ENCODE peak calls at places on chromosomes 5 and 9, in ten cellular contexts. One of them, this sample, is unnamed.

GRCh38 chr5:168947212-168947868 is 353.6 kb downstream of the SLIT3 start:
- ATAC-seq in T-cell: no peak
- ATAC-seq in stimulated activated naive CD8-positive, alpha-beta T cell treated with anti-CD3 and anti-CD28 coated beads, Interleukin-15, amount 100 ng/mL, for 72 hours: peak
- ATAC-seq in CD8-positive, alpha-beta T cell: no peak
- ATAC-seq in activated CD8-positive, alpha-beta memory T cell treated with anti-CD3 and anti-CD28 coated beads, Interleukin-2, amount 10 ng/mL, durations not matched to agents 7 days and 5 days: peak
- ATAC-seq in activated CD4-positive, alpha-beta T cell treated with anti-CD3 and anti-CD28 coated beads for 36 hours: peak
- ATAC-seq in RWPE2: peak
- ATAC-seq in activated naive CD8-positive, alpha-beta T cell treated with anti-CD3 and anti-CD28 coated beads, Interleukin-2, amount 10 ng/mL, durations not matched to agents 7 days and 5 days: no peak
- ATAC-seq in aorta: no peak
- ATAC-seq in right cardiac atrium: peak
- ATAC-seq in this sample: peak

GRCh38 chr5:4987431-4987830 is 152.7 kb upstream of the ADAMTS16 start:
- ATAC-seq in T-cell: no peak
- ATAC-seq in stimulated activated naive CD8-positive, alpha-beta T cell treated with anti-CD3 and anti-CD28 coated beads, Interleukin-15, amount 100 ng/mL, for 72 hours: no peak
- ATAC-seq in CD8-positive, alpha-beta T cell: no peak
- ATAC-seq in activated CD8-positive, alpha-beta memory T cell treated with anti-CD3 and anti-CD28 coated beads, Interleukin-2, amount 10 ng/mL, durations not matched to agents 7 days and 5 days: no peak
- ATAC-seq in activated CD4-positive, alpha-beta T cell treated with anti-CD3 and anti-CD28 coated beads for 36 hours: no peak
- ATAC-seq in RWPE2: no peak
- ATAC-seq in activated naive CD8-positive, alpha-beta T cell treated with anti-CD3 and anti-CD28 coated beads, Interleukin-2, amount 10 ng/mL, durations not matched to agents 7 days and 5 days: no peak
- ATAC-seq in aorta: no peak
- ATAC-seq in right cardiac atrium: no peak
- ATAC-seq in this sample: no peak

GRCh38 chr9:93622725-93623124 is 46.3 kb downstream of the PHF2 start:
- ATAC-seq in T-cell: no peak
- ATAC-seq in stimulated activated naive CD8-positive, alpha-beta T cell treated with anti-CD3 and anti-CD28 coated beads, Interleukin-15, amount 100 ng/mL, for 72 hours: no peak
- ATAC-seq in CD8-positive, alpha-beta T cell: no peak
- ATAC-seq in activated CD8-positive, alpha-beta memory T cell treated with anti-CD3 and anti-CD28 coated beads, Interleukin-2, amount 10 ng/mL, durations not matched to agents 7 days and 5 days: no peak
- ATAC-seq in activated CD4-positive, alpha-beta T cell treated with anti-CD3 and anti-CD28 coated beads for 36 hours: no peak
- ATAC-seq in RWPE2: no peak
- ATAC-seq in activated naive CD8-positive, alpha-beta T cell treated with anti-CD3 and anti-CD28 coated beads, Interleukin-2, amount 10 ng/mL, durations not matched to agents 7 days and 5 days: no peak
- ATAC-seq in aorta: no peak
- ATAC-seq in right cardiac atrium: no peak
- ATAC-seq in this sample: no peak

GRCh38 chr9:90309809-90310522 is 332.7 kb downstream of the DIRAS2 start:
- ATAC-seq in T-cell: no peak
- ATAC-seq in stimulated activated naive CD8-positive, alpha-beta T cell treated with anti-CD3 and anti-CD28 coated beads, Interleukin-15, amount 100 ng/mL, for 72 hours: no peak
- ATAC-seq in CD8-positive, alpha-beta T cell: no peak
- ATAC-seq in activated CD8-positive, alpha-beta memory T cell treated with anti-CD3 and anti-CD28 coated beads, Interleukin-2, amount 10 ng/mL, durations not matched to agents 7 days and 5 days: no peak
- ATAC-seq in activated CD4-positive, alpha-beta T cell treated with anti-CD3 and anti-CD28 coated beads for 36 hours: no peak
- ATAC-seq in RWPE2: no peak
- ATAC-seq in activated naive CD8-positive, alpha-beta T cell treated with anti-CD3 and anti-CD28 coated beads, Interleukin-2, amount 10 ng/mL, durations not matched to agents 7 days and 5 days: no peak
- ATAC-seq in aorta: no peak
- ATAC-seq in right cardiac atrium: no peak
- ATAC-seq in this sample: no peak

GRCh38 chr5:155898284-155898683 is 428.7 kb upstream of the SGCD start:
- ATAC-seq in T-cell: no peak
- ATAC-seq in stimulated activated naive CD8-positive, alpha-beta T cell treated with anti-CD3 and anti-CD28 coated beads, Interleukin-15, amount 100 ng/mL, for 72 hours: no peak
- ATAC-seq in CD8-positive, alpha-beta T cell: no peak
- ATAC-seq in activated CD8-positive, alpha-beta memory T cell treated with anti-CD3 and anti-CD28 coated beads, Interleukin-2, amount 10 ng/mL, durations not matched to agents 7 days and 5 days: no peak
- ATAC-seq in activated CD4-positive, alpha-beta T cell treated with anti-CD3 and anti-CD28 coated beads for 36 hours: no peak
- ATAC-seq in RWPE2: no peak
- ATAC-seq in activated naive CD8-positive, alpha-beta T cell treated with anti-CD3 and anti-CD28 coated beads, Interleukin-2, amount 10 ng/mL, durations not matched to agents 7 days and 5 days: no peak
- ATAC-seq in aorta: no peak
- ATAC-seq in right cardiac atrium: no peak
- ATAC-seq in this sample: no peak

GRCh38 chr9:137593176-137593575 is 2.9 kb upstream of the ZMYND19 start:
- ATAC-seq in T-cell: no peak
- ATAC-seq in stimulated activated naive CD8-positive, alpha-beta T cell treated with anti-CD3 and anti-CD28 coated beads, Interleukin-15, amount 100 ng/mL, for 72 hours: no peak
- ATAC-seq in CD8-positive, alpha-beta T cell: no peak
- ATAC-seq in activated CD8-positive, alpha-beta memory T cell treated with anti-CD3 and anti-CD28 coated beads, Interleukin-2, amount 10 ng/mL, durations not matched to agents 7 days and 5 days: no peak
- ATAC-seq in activated CD4-positive, alpha-beta T cell treated with anti-CD3 and anti-CD28 coated beads for 36 hours: no peak
- ATAC-seq in RWPE2: no peak
- ATAC-seq in activated naive CD8-positive, alpha-beta T cell treated with anti-CD3 and anti-CD28 coated beads, Interleukin-2, amount 10 ng/mL, durations not matched to agents 7 days and 5 days: no peak
- ATAC-seq in aorta: no peak
- ATAC-seq in right cardiac atrium: no peak
- ATAC-seq in this sample: no peak

GRCh38 chr9:97986466-97986865 is 3.3 kb downstream of the ANP32B start:
- ATAC-seq in T-cell: no peak
- ATAC-seq in stimulated activated naive CD8-positive, alpha-beta T cell treated with anti-CD3 and anti-CD28 coated beads, Interleukin-15, amount 100 ng/mL, for 72 hours: no peak
- ATAC-seq in CD8-positive, alpha-beta T cell: no peak
- ATAC-seq in activated CD8-positive, alpha-beta memory T cell treated with anti-CD3 and anti-CD28 coated beads, Interleukin-2, amount 10 ng/mL, durations not matched to agents 7 days and 5 days: no peak
- ATAC-seq in activated CD4-positive, alpha-beta T cell treated with anti-CD3 and anti-CD28 coated beads for 36 hours: no peak
- ATAC-seq in RWPE2: no peak
- ATAC-seq in activated naive CD8-positive, alpha-beta T cell treated with anti-CD3 and anti-CD28 coated beads, Interleukin-2, amount 10 ng/mL, durations not matched to agents 7 days and 5 days: no peak
- ATAC-seq in aorta: no peak
- ATAC-seq in right cardiac atrium: no peak
- ATAC-seq in this sample: no peak

GRCh38 chr9:1051286-1052118 is 1.3 kb downstream of the DMRT2 start:
- ATAC-seq in T-cell: no peak
- ATAC-seq in stimulated activated naive CD8-positive, alpha-beta T cell treated with anti-CD3 and anti-CD28 coated beads, Interleukin-15, amount 100 ng/mL, for 72 hours: peak
- ATAC-seq in CD8-positive, alpha-beta T cell: no peak
- ATAC-seq in activated CD8-positive, alpha-beta memory T cell treated with anti-CD3 and anti-CD28 coated beads, Interleukin-2, amount 10 ng/mL, durations not matched to agents 7 days and 5 days: no peak
- ATAC-seq in activated CD4-positive, alpha-beta T cell treated with anti-CD3 and anti-CD28 coated beads for 36 hours: peak
- ATAC-seq in RWPE2: peak
- ATAC-seq in activated naive CD8-positive, alpha-beta T cell treated with anti-CD3 and anti-CD28 coated beads, Interleukin-2, amount 10 ng/mL, durations not matched to agents 7 days and 5 days: peak
- ATAC-seq in aorta: no peak
- ATAC-seq in right cardiac atrium: no peak
- ATAC-seq in this sample: no peak

GRCh38 chr9:97478301-97478981 is 23.0 kb upstream of the TMOD1 start:
- ATAC-seq in T-cell: no peak
- ATAC-seq in stimulated activated naive CD8-positive, alpha-beta T cell treated with anti-CD3 and anti-CD28 coated beads, Interleukin-15, amount 100 ng/mL, for 72 hours: no peak
- ATAC-seq in CD8-positive, alpha-beta T cell: no peak
- ATAC-seq in activated CD8-positive, alpha-beta memory T cell treated with anti-CD3 and anti-CD28 coated beads, Interleukin-2, amount 10 ng/mL, durations not matched to agents 7 days and 5 days: no peak
- ATAC-seq in activated CD4-positive, alpha-beta T cell treated with anti-CD3 and anti-CD28 coated beads for 36 hours: no peak
- ATAC-seq in RWPE2: no peak
- ATAC-seq in activated naive CD8-positive, alpha-beta T cell treated with anti-CD3 and anti-CD28 coated beads, Interleukin-2, amount 10 ng/mL, durations not matched to agents 7 days and 5 days: no peak
- ATAC-seq in aorta: no peak
- ATAC-seq in right cardiac atrium: no peak
- ATAC-seq in this sample: no peak

GRCh38 chr5:52693279-52693678 is 94.4 kb upstream of the ITGA1 start:
- ATAC-seq in T-cell: no peak
- ATAC-seq in stimulated activated naive CD8-positive, alpha-beta T cell treated with anti-CD3 and anti-CD28 coated beads, Interleukin-15, amount 100 ng/mL, for 72 hours: peak
- ATAC-seq in CD8-positive, alpha-beta T cell: peak
- ATAC-seq in activated CD8-positive, alpha-beta memory T cell treated with anti-CD3 and anti-CD28 coated beads, Interleukin-2, amount 10 ng/mL, durations not matched to agents 7 days and 5 days: peak
- ATAC-seq in activated CD4-positive, alpha-beta T cell treated with anti-CD3 and anti-CD28 coated beads for 36 hours: no peak
- ATAC-seq in RWPE2: peak
- ATAC-seq in activated naive CD8-positive, alpha-beta T cell treated with anti-CD3 and anti-CD28 coated beads, Interleukin-2, amount 10 ng/mL, durations not matched to agents 7 days and 5 days: peak
- ATAC-seq in aorta: peak
- ATAC-seq in right cardiac atrium: no peak
- ATAC-seq in this sample: peak

GRCh38 chr5:60333103-60333502 is 366.9 kb downstream of the DEPDC1B start:
- ATAC-seq in T-cell: no peak
- ATAC-seq in stimulated activated naive CD8-positive, alpha-beta T cell treated with anti-CD3 and anti-CD28 coated beads, Interleukin-15, amount 100 ng/mL, for 72 hours: no peak
- ATAC-seq in CD8-positive, alpha-beta T cell: no peak
- ATAC-seq in activated CD8-positive, alpha-beta memory T cell treated with anti-CD3 and anti-CD28 coated beads, Interleukin-2, amount 10 ng/mL, durations not matched to agents 7 days and 5 days: no peak
- ATAC-seq in activated CD4-positive, alpha-beta T cell treated with anti-CD3 and anti-CD28 coated beads for 36 hours: no peak
- ATAC-seq in RWPE2: peak
- ATAC-seq in activated naive CD8-positive, alpha-beta T cell treated with anti-CD3 and anti-CD28 coated beads, Interleukin-2, amount 10 ng/mL, durations not matched to agents 7 days and 5 days: no peak
- ATAC-seq in aorta: no peak
- ATAC-seq in right cardiac atrium: no peak
- ATAC-seq in this sample: peak

GRCh38 chr9:23851024-23851629 is 25.1 kb upstream of the ELAVL2 start:
- ATAC-seq in T-cell: no peak
- ATAC-seq in stimulated activated naive CD8-positive, alpha-beta T cell treated with anti-CD3 and anti-CD28 coated beads, Interleukin-15, amount 100 ng/mL, for 72 hours: no peak
- ATAC-seq in CD8-positive, alpha-beta T cell: no peak
- ATAC-seq in activated CD8-positive, alpha-beta memory T cell treated with anti-CD3 and anti-CD28 coated beads, Interleukin-2, amount 10 ng/mL, durations not matched to agents 7 days and 5 days: no peak
- ATAC-seq in activated CD4-positive, alpha-beta T cell treated with anti-CD3 and anti-CD28 coated beads for 36 hours: no peak
- ATAC-seq in RWPE2: peak
- ATAC-seq in activated naive CD8-positive, alpha-beta T cell treated with anti-CD3 and anti-CD28 coated beads, Interleukin-2, amount 10 ng/mL, durations not matched to agents 7 days and 5 days: no peak
- ATAC-seq in aorta: peak
- ATAC-seq in right cardiac atrium: peak
- ATAC-seq in this sample: peak

GRCh38 chr9:85536514-85536913 is 205.2 kb downstream of the AGTPBP1 start:
- ATAC-seq in T-cell: no peak
- ATAC-seq in stimulated activated naive CD8-positive, alpha-beta T cell treated with anti-CD3 and anti-CD28 coated beads, Interleukin-15, amount 100 ng/mL, for 72 hours: no peak
- ATAC-seq in CD8-positive, alpha-beta T cell: no peak
- ATAC-seq in activated CD8-positive, alpha-beta memory T cell treated with anti-CD3 and anti-CD28 coated beads, Interleukin-2, amount 10 ng/mL, durations not matched to agents 7 days and 5 days: no peak
- ATAC-seq in activated CD4-positive, alpha-beta T cell treated with anti-CD3 and anti-CD28 coated beads for 36 hours: no peak
- ATAC-seq in RWPE2: no peak
- ATAC-seq in activated naive CD8-positive, alpha-beta T cell treated with anti-CD3 and anti-CD28 coated beads, Interleukin-2, amount 10 ng/mL, durations not matched to agents 7 days and 5 days: no peak
- ATAC-seq in aorta: no peak
- ATAC-seq in right cardiac atrium: peak
- ATAC-seq in this sample: no peak

GRCh38 chr5:125583291-125583690 is 836.9 kb upstream of the ZNF608 start:
- ATAC-seq in T-cell: no peak
- ATAC-seq in stimulated activated naive CD8-positive, alpha-beta T cell treated with anti-CD3 and anti-CD28 coated beads, Interleukin-15, amount 100 ng/mL, for 72 hours: no peak
- ATAC-seq in CD8-positive, alpha-beta T cell: no peak
- ATAC-seq in activated CD8-positive, alpha-beta memory T cell treated with anti-CD3 and anti-CD28 coated beads, Interleukin-2, amount 10 ng/mL, durations not matched to agents 7 days and 5 days: no peak
- ATAC-seq in activated CD4-positive, alpha-beta T cell treated with anti-CD3 and anti-CD28 coated beads for 36 hours: no peak
- ATAC-seq in RWPE2: no peak
- ATAC-seq in activated naive CD8-positive, alpha-beta T cell treated with anti-CD3 and anti-CD28 coated beads, Interleukin-2, amount 10 ng/mL, durations not matched to agents 7 days and 5 days: no peak
- ATAC-seq in aorta: no peak
- ATAC-seq in right cardiac atrium: no peak
- ATAC-seq in this sample: no peak

This sample was measured in SK-N-SH treated with all-trans-retinoic acid at 6 μM for 48 hours.